ENCODE peak calls at places on chromosomes 16 and 17, in nine cellular contexts. U is GM20000; M is HCT116; F is activated effector memory CD4-positive, alpha-beta T cell treated with anti-CD3 and anti-CD28 coated beads, Interleukin-2, amount 50 U/mL, for 16 hours; I is T-helper 22 cell; T is activated CD8-positive, alpha-beta T cell treated with anti-CD3 and anti-CD28 coated beads, Interleukin-2, amount 10 ng/mL, durations not matched to agents 7 days and 5 days; Z is glutamatergic neuron; L is left ventricle myocardium superior; X is memory B cell. B is an unnamed sample.

GRCh38 chr17:72122002-72122310 is 1.1 kb downstream of the SOX9 start:
- DNase-seq in U (peak), M (no peak), F (no peak), I (no peak), T (no peak), Z (no peak), L (peak), X (no peak), B (no peak)

GRCh38 chr17:45906927-45907622 is 12.7 kb downstream of the MAPT start:
- DNase-seq in U (no peak), M (no peak), F (peak), I (no peak), T (peak), Z (no peak), L (no peak), X (no peak), B (no peak)

GRCh38 chr16:54193656-54194007 is 93.0 kb downstream of the IRX3 start:
- DNase-seq in U (peak), M (peak), F (no peak), I (no peak), T (peak), Z (peak), L (peak), X (no peak), B (peak)

GRCh38 chr16:71348262-71349085 is 10.0 kb upstream of the CALB2 start:
- DNase-seq in U (no peak), M (no peak), F (no peak), I (no peak), T (peak), Z (no peak), L (no peak), X (no peak), B (no peak)

GRCh38 chr17:81409190-81409935 is 14.1 kb downstream of the BAHCC1 start:
- DNase-seq in U (no peak), M (no peak), F (no peak), I (no peak), T (no peak), Z (no peak), L (no peak), X (no peak), B (no peak)

GRCh38 chr17:82329683-82330321 is 3.8 kb downstream of the SECTM1 start:
- DNase-seq in U (no peak), M (no peak), F (no peak), I (no peak), T (no peak), Z (peak), L (no peak), X (no peak), B (no peak)

GRCh38 chr17:45775148-45775547 is 9.0 kb upstream of the CRHR1 start:
- DNase-seq in U (no peak), M (no peak), F (no peak), I (no peak), T (no peak), Z (no peak), L (no peak), X (no peak), B (no peak)

GRCh38 chr16:69916445-69916844 is 34.7 kb upstream of the CLEC18A start:
- DNase-seq in U (no peak), M (no peak), F (no peak), I (no peak), T (no peak), Z (no peak), L (no peak), X (no peak), B (no peak)

GRCh38 chr17:64020068-64020766 is at the start of gene ICAM2:
- DNase-seq in U (peak), M (no peak), F (peak), I (peak), T (peak), Z (no peak), L (peak), X (peak), B (peak)

GRCh38 chr16:50812876-50813466 is 71.1 kb downstream of the CYLD start:
- DNase-seq in U (no peak), M (no peak), F (no peak), I (no peak), T (peak), Z (no peak), L (no peak), X (no peak), B (no peak)

GRCh38 chr17:78974635-78975591 is 4.8 kb downstream of the LGALS3BP start:
- DNase-seq in U (no peak), M (peak), F (no peak), I (no peak), T (no peak), Z (peak), L (peak), X (no peak), B (no peak)

GRCh38 chr17:62869885-62870580 is 61.9 kb upstream of the MARCHF10 start:
- DNase-seq in U (no peak), M (no peak), F (no peak), I (no peak), T (no peak), Z (peak), L (no peak), X (no peak), B (no peak)

GRCh38 chr17:80092959-80093358 is 8.4 kb upstream of the GAA start:
- DNase-seq in U (no peak), M (no peak), F (no peak), I (no peak), T (no peak), Z (no peak), L (no peak), X (no peak), B (no peak)

GRCh38 chr17:1006054-1006453 is 9.1 kb downstream of the TIMM22 start:
- DNase-seq in U (no peak), M (no peak), F (no peak), I (no peak), T (no peak), Z (no peak), L (peak), X (no peak), B (no peak)

GRCh38 chr17:57459286-57459915 is 203.1 kb downstream of the MSI2 start:
- DNase-seq in U (peak), M (peak), F (peak), I (no peak), T (no peak), Z (no peak), L (no peak), X (no peak), B (no peak)

GRCh38 chr16:68553186-68553585 is 14.1 kb downstream of the ZFP90 start:
- DNase-seq in U (no peak), M (no peak), F (no peak), I (no peak), T (no peak), Z (no peak), L (no peak), X (no peak), B (no peak)

GRCh38 chr17:19409509-19409908 is 1.5 kb upstream of the RNF112 start:
- DNase-seq in U (no peak), M (peak), F (no peak), I (no peak), T (no peak), Z (no peak), L (no peak), X (no peak), B (no peak)

GRCh38 chr17:27526603-27527002 is 70.4 kb downstream of the KSR1 start:
- DNase-seq in U (peak), M (no peak), F (no peak), I (no peak), T (peak), Z (no peak), L (peak), X (peak), B (no peak)

GRCh38 chr17:76529224-76529642 is 8.3 kb downstream of the CYGB start:
- DNase-seq in U (no peak), M (no peak), F (no peak), I (no peak), T (no peak), Z (no peak), L (peak), X (no peak), B (peak)

GRCh38 chr17:81518785-81519283 is 6.2 kb upstream of the ACTG1 start:
- DNase-seq in U (peak), M (no peak), F (peak), I (no peak), T (no peak), Z (no peak), L (peak), X (no peak), B (peak)

GRCh38 chr17:49590874-49591273 is 15.2 kb downstream of the NXPH3 start:
- DNase-seq in U (no peak), M (no peak), F (no peak), I (no peak), T (no peak), Z (no peak), L (no peak), X (no peak), B (no peak)

GRCh38 chr17:17810374-17811248 is 26.2 kb downstream of the SREBF1 start:
- DNase-seq in U (no peak), M (no peak), F (no peak), I (no peak), T (no peak), Z (peak), L (peak), X (no peak), B (no peak)

GRCh38 chr17:63955232-63955631 is 17.5 kb downstream of the SCN4A start:
- DNase-seq in U (no peak), M (no peak), F (no peak), I (no peak), T (no peak), Z (no peak), L (no peak), X (no peak), B (no peak)

GRCh38 chr16:86117756-86118155 is 218.8 kb downstream of the IRF8 start:
- DNase-seq in U (no peak), M (no peak), F (no peak), I (no peak), T (no peak), Z (no peak), L (no peak), X (no peak), B (no peak)

B was measured in heart left ventricle.